ENCODE peak calls at places on chromosomes 1 and 21, in six cellular contexts. L, H, E, Y, X and N are unnamed samples.

GRCh38 chr1:41751804-41752513 is 166.8 kb downstream of the HIVEP3 start:
- DNase-seq in E (no peak), Y (no peak), L (no peak), H (peak; percentile 83), X (no peak), N (peak; percentile 81)

GRCh38 chr1:161792740-161793139 is 26.6 kb downstream of the ATF6 start:
- DNase-seq in E (no peak), L (peak; percentile 15), Y (no peak), H (peak; percentile 91), X (peak; percentile 38), N (peak; percentile 85)

GRCh38 chr1:119132179-119132578 is 8.3 kb downstream of the WARS2 start:
- DNase-seq in X (no peak), H (peak; percentile 9), E (no peak), L (no peak), Y (peak; percentile 67), N (no peak)

GRCh38 chr1:109535481-109535880 is 4.2 kb upstream of the GPR61 start:
- DNase-seq in E (no peak), X (no peak), L (no peak), Y (peak; percentile 53), H (no peak), N (no peak)

GRCh38 chr1:43232071-43232470 is 37.7 kb upstream of the TMEM125 start:
- DNase-seq in Y (no peak), H (peak; percentile 65), L (no peak), X (no peak), E (no peak), N (peak; percentile 63)

GRCh38 chr21:35232545-35233176 is 183.6 kb upstream of the RUNX1 start:
- DNase-seq in H (peak; percentile 84), Y (no peak), L (no peak), E (no peak), X (no peak), N (peak; percentile 81)

GRCh38 chr1:7378346-7379130 is 392.6 kb upstream of the VAMP3 start:
- DNase-seq in L (no peak), H (no peak), Y (no peak), X (no peak), E (no peak), N (no peak)

GRCh38 chr21:42983102-42983501 is 8.7 kb downstream of the PKNOX1 start:
- DNase-seq in E (no peak), Y (no peak), X (no peak), H (no peak), L (no peak), N (no peak)

GRCh38 chr1:151401125-151401788 is 1.9 kb downstream of the PSMB4 start:
- DNase-seq in L (no peak), E (no peak), X (no peak), Y (no peak), H (peak; percentile 31), N (peak; percentile 6)

GRCh38 chr1:172837816-172838680 is 179.1 kb downstream of the FASLG start:
- DNase-seq in Y (no peak), L (no peak), H (peak; percentile 80), E (no peak), X (no peak), N (peak; percentile 19)

GRCh38 chr1:197775282-197776262 is at the start of gene DENND1B:
- DNase-seq in H (peak; percentile 60), Y (peak; percentile 83), X (peak; percentile 80), E (peak; percentile 84), L (peak; percentile 81), N (peak; percentile 21)

GRCh38 chr1:7407980-7408770 is 362.9 kb upstream of the VAMP3 start:
- DNase-seq in X (no peak), Y (no peak), E (peak; percentile 17), L (no peak), H (no peak), N (no peak)

GRCh38 chr1:75079535-75080290 is 54.5 kb upstream of the LHX8 start:
- DNase-seq in L (no peak), E (no peak), H (no peak), X (no peak), Y (no peak), N (no peak)

GRCh38 chr1:160091666-160092223 is 6.7 kb downstream of the IGSF8 start:
- DNase-seq in X (no peak), L (no peak), E (no peak), H (no peak), Y (no peak), N (no peak)

GRCh38 chr1:3463013-3463385 is 8.5 kb downstream of the ARHGEF16 start:
- DNase-seq in E (no peak), L (no peak), Y (peak; percentile 41), X (no peak), H (no peak), N (no peak)

GRCh38 chr21:36747815-36748381 is 49.0 kb downstream of the SIM2 start:
- DNase-seq in H (peak; percentile 33), L (no peak), X (peak; percentile 93), E (peak; percentile 79), Y (peak; percentile 64), N (no peak)

GRCh38 chr21:17527240-17527639 is 14.4 kb downstream of the CXADR start:
- DNase-seq in Y (no peak), L (peak; percentile 11), H (peak; percentile 45), X (no peak), E (no peak), N (peak; percentile 25)

GRCh38 chr1:226364129-226364899 is 43.6 kb downstream of the PARP1 start:
- DNase-seq in E (no peak), H (no peak), L (peak; percentile 21), X (no peak), Y (no peak), N (no peak)

GRCh38 chr1:85445906-85446305 is 19.1 kb downstream of the DDAH1 start:
- DNase-seq in X (no peak), Y (no peak), H (peak; percentile 90), L (no peak), E (no peak), N (no peak)

GRCh38 chr1:69540052-69540451 is 27.7 kb upstream of the LRRC7 start:
- DNase-seq in H (no peak), E (no peak), X (no peak), Y (no peak), L (no peak), N (no peak)

GRCh38 chr1:152410599-152410998 is 3.5 kb downstream of the CRNN start:
- DNase-seq in H (no peak), L (no peak), X (no peak), Y (no peak), E (no peak), N (no peak)

GRCh38 chr1:88976235-88976634 is 16.2 kb downstream of the KYAT3 start:
- DNase-seq in Y (no peak), X (no peak), E (no peak), L (no peak), H (no peak), N (no peak)

GRCh38 chr1:213989071-213989739 is 1.4 kb downstream of the PROX1 start:
- DNase-seq in Y (peak; percentile 51), E (peak; percentile 59), H (no peak), L (no peak), X (peak; percentile 58), N (no peak)

GRCh38 chr1:213988639-213989070 is 882 bp downstream of the PROX1 start:
- DNase-seq in L (no peak), E (no peak), H (no peak), Y (no peak), X (no peak), N (no peak)

GRCh38 chr1:213987422-213987875 is 324 bp upstream of the PROX1 start:
- DNase-seq in Y (no peak), L (no peak), E (no peak), X (peak; percentile 88), H (no peak), N (no peak)

GRCh38 chr1:213986925-213987250 is 885 bp upstream of the PROX1 start:
- DNase-seq in H (no peak), Y (no peak), E (no peak), X (no peak), L (no peak), N (no peak)

GRCh38 chr1:213987876-213988638 is at the start of gene PROX1:
- DNase-seq in H (peak; percentile 79), L (peak; percentile 87), X (peak; percentile 94), Y (peak; percentile 87), E (peak; percentile 93), N (peak; percentile 83)
- TF ChIP-seq CTCF in H (no peak), L (no peak), X (peak; percentile 17), Y (no peak), E (peak; percentile 11), N (no peak)

DNA sequence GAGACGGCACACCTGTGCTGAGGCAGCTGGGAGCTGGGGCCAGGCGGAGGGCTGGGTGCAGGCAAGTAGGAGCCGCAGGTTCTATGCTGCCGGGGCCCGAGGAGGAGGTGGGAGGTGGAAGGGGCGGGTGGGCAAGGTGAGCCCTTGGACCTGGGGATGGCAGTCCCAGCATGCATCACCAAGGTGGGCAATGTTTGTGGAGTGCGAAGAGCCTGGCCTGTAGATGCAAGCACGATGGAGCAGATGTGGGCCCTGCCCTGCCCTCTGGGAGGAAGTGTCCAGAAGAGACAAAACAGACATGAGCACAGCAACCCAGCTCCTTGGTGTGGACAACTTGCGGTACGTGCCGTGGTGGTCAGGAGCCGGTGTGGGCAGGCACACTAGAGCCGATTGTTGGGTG is 28.3 kb upstream of the AJAP1 start:
- DNase-seq in X (no peak), H (no peak), L (no peak), Y (no peak), E (no peak), N (no peak)
- TF ChIP-seq CTCF in X (no peak), H (no peak), L (no peak), Y (no peak), E (no peak), N (no peak)

DNA sequence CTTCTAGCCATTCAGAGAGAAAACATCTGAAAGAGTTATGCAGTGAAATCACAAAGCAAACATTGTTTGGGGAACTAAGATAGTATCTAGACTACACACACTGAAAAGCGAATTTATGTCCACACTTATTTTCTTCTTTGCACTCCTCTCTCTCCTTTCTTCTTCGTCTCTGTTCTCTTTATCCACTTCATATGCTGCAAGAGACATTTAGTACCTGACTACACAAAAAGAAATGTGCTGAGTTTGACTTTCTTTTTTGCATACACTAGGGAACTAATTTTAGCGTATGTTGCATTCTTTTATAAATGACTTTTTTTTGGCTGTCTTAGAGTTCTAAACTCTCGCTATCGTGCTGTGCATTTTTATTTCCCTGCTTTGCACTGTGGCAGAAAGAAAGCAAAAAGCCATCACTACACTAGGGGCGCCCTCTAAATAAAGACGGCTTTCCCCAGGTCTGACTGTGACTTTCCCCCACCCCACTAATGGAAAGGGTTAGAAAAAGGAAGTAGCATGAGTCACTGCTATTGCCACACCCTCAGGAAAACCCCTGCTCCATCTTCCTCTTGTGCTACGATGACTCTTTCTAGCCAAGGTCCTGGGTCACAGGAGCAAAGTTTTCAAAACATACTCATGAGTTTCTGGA is 65.7 kb downstream of the MAP3K7CL start:
- DNase-seq in H (peak; percentile 98), E (no peak), L (no peak), X (no peak), Y (no peak), N (peak; percentile 79)
- TF ChIP-seq CTCF in H (peak; percentile 59), E (peak; percentile 41), L (peak; percentile 19), X (no peak), Y (no peak), N (peak; percentile 64)

GRCh38 chr1:2177541-2177940 is 17.0 kb downstream of the FAAP20 start:
- DNase-seq in L (no peak), Y (no peak), E (no peak), H (no peak), X (no peak), N (no peak)

GRCh38 chr1:2175055-2175414 is 19.5 kb downstream of the FAAP20 start:
- DNase-seq in Y (no peak), H (no peak), E (no peak), X (no peak), L (no peak), N (no peak)

GRCh38 chr1:2174348-2175054 is 20.1 kb downstream of the FAAP20 start:
- DNase-seq in H (peak; percentile 62), X (peak; percentile 79), E (peak; percentile 91), Y (peak; percentile 77), L (peak; percentile 55), N (peak; percentile 50)

GRCh38 chr1:2176615-2177014 is 18.0 kb downstream of the FAAP20 start:
- DNase-seq in Y (no peak), L (no peak), H (no peak), X (no peak), E (no peak), N (no peak)

GRCh38 chr1:2175681-2176454 is 18.7 kb downstream of the FAAP20 start:
- DNase-seq in E (no peak), X (no peak), L (no peak), H (no peak), Y (no peak), N (no peak)
- TF ChIP-seq CTCF in E (no peak), X (no peak), L (no peak), H (no peak), Y (no peak), N (no peak)